ENCODE peak calls at places on chromosomes 12 and 14, in ten cellular contexts. One of them, this sample, is unnamed. For H3K27me3 and H3K36me3, the result is how much of the 10 kb centered on the place peaks cover.

GRCh38 chr12:69105101-69105613 is 134.2 kb upstream of the CPSF6 start:
- DNase-seq in body of pancreas: no peak
- DNase-seq in suprapubic skin: no peak
- DNase-seq in tibial nerve: no peak
- DNase-seq in uterus: no peak
- DNase-seq in heart left ventricle: no peak
- DNase-seq in spleen: no peak
- DNase-seq in HepG2: no peak
- DNase-seq in ovary: no peak
- DNase-seq in HCT116: no peak
- DNase-seq in this sample: no peak

GRCh38 chr14:34461334-34462131 is 507 bp downstream of the SPTSSA start:
- DNase-seq in body of pancreas: peak
- DNase-seq in suprapubic skin: peak
- DNase-seq in tibial nerve: peak
- DNase-seq in uterus: peak
- DNase-seq in heart left ventricle: peak
- DNase-seq in spleen: no peak
- DNase-seq in HepG2: peak
- DNase-seq in ovary: no peak
- DNase-seq in HCT116: peak
- DNase-seq in this sample: peak

GRCh38 chr14:104219731-104220224 is 81.4 kb downstream of the KIF26A start:
- DNase-seq in body of pancreas: no peak
- DNase-seq in suprapubic skin: peak
- DNase-seq in tibial nerve: no peak
- DNase-seq in uterus: no peak
- DNase-seq in heart left ventricle: no peak
- DNase-seq in spleen: peak
- DNase-seq in HepG2: no peak
- DNase-seq in ovary: no peak
- DNase-seq in HCT116: no peak
- DNase-seq in this sample: no peak

GRCh38 chr12:9761407-9761736 is 671 bp upstream of the CD69 start:
- DNase-seq in body of pancreas: no peak
- DNase-seq in suprapubic skin: no peak
- DNase-seq in tibial nerve: no peak
- DNase-seq in uterus: no peak
- DNase-seq in heart left ventricle: no peak
- DNase-seq in spleen: no peak
- DNase-seq in HepG2: no peak
- DNase-seq in ovary: no peak
- DNase-seq in HCT116: no peak
- DNase-seq in this sample: no peak

GRCh38 chr14:65312859-65313258 is 99.7 kb upstream of the FUT8 start:
- DNase-seq in body of pancreas: no peak
- DNase-seq in suprapubic skin: no peak
- DNase-seq in tibial nerve: no peak
- DNase-seq in uterus: no peak
- DNase-seq in heart left ventricle: no peak
- DNase-seq in spleen: no peak
- DNase-seq in HepG2: no peak
- DNase-seq in ovary: no peak
- DNase-seq in HCT116: no peak
- DNase-seq in this sample: no peak

GRCh38 chr12:57452181-57452936 is 2.7 kb upstream of the INHBE start:
- DNase-seq in body of pancreas: no peak
- DNase-seq in suprapubic skin: no peak
- DNase-seq in tibial nerve: no peak
- DNase-seq in uterus: no peak
- DNase-seq in heart left ventricle: peak
- DNase-seq in spleen: peak
- DNase-seq in HepG2: no peak
- DNase-seq in ovary: no peak
- DNase-seq in HCT116: no peak
- DNase-seq in this sample: no peak

GRCh38 chr14:62071029-62071428 is 308.8 kb downstream of the SNAPC1 start:
- DNase-seq in body of pancreas: no peak
- DNase-seq in suprapubic skin: no peak
- DNase-seq in tibial nerve: no peak
- DNase-seq in uterus: no peak
- DNase-seq in heart left ventricle: no peak
- DNase-seq in spleen: no peak
- DNase-seq in HepG2: no peak
- DNase-seq in ovary: no peak
- DNase-seq in HCT116: no peak
- DNase-seq in this sample: no peak

GRCh38 chr12:54853933-54854538 is at the start of gene MUCL1:
- DNase-seq in body of pancreas: peak
- DNase-seq in suprapubic skin: no peak
- DNase-seq in tibial nerve: peak
- DNase-seq in uterus: no peak
- DNase-seq in heart left ventricle: peak
- DNase-seq in spleen: no peak
- DNase-seq in HepG2: peak
- DNase-seq in ovary: no peak
- DNase-seq in HCT116: peak
- DNase-seq in this sample: peak

GRCh38 chr12:49518914-49519573 is 19.8 kb upstream of the KCNH3 start:
- DNase-seq in body of pancreas: no peak
- DNase-seq in suprapubic skin: no peak
- DNase-seq in tibial nerve: no peak
- DNase-seq in uterus: no peak
- DNase-seq in heart left ventricle: no peak
- DNase-seq in spleen: no peak
- DNase-seq in HepG2: no peak
- DNase-seq in ovary: no peak
- DNase-seq in HCT116: no peak
- DNase-seq in this sample: no peak

GRCh38 chr14:70692210-70692609 is 50.5 kb downstream of the TTC9 start:
- DNase-seq in body of pancreas: peak
- DNase-seq in suprapubic skin: no peak
- DNase-seq in tibial nerve: peak
- DNase-seq in uterus: no peak
- DNase-seq in heart left ventricle: no peak
- DNase-seq in spleen: no peak
- DNase-seq in HepG2: no peak
- DNase-seq in ovary: no peak
- DNase-seq in HCT116: no peak
- DNase-seq in this sample: no peak

GRCh38 chr12:47867496-47867941 is 37.3 kb downstream of the VDR start:
- DNase-seq in body of pancreas: no peak
- DNase-seq in suprapubic skin: no peak
- DNase-seq in tibial nerve: no peak
- DNase-seq in uterus: no peak
- DNase-seq in heart left ventricle: no peak
- DNase-seq in spleen: peak
- DNase-seq in HepG2: no peak
- DNase-seq in ovary: no peak
- DNase-seq in HCT116: no peak
- DNase-seq in this sample: no peak

GRCh38 chr14:94366146-94366887 is 22.1 kb downstream of the SERPINA1 start:
- DNase-seq in body of pancreas: no peak
- DNase-seq in suprapubic skin: peak
- DNase-seq in tibial nerve: no peak
- DNase-seq in uterus: no peak
- DNase-seq in heart left ventricle: no peak
- DNase-seq in spleen: no peak
- DNase-seq in HepG2: no peak
- DNase-seq in ovary: no peak
- DNase-seq in HCT116: no peak
- DNase-seq in this sample: no peak

GRCh38 chr14:94367347-94367746 is 21.1 kb downstream of the SERPINA1 start:
- DNase-seq in body of pancreas: no peak
- DNase-seq in suprapubic skin: peak
- DNase-seq in tibial nerve: no peak
- DNase-seq in uterus: no peak
- DNase-seq in heart left ventricle: no peak
- DNase-seq in spleen: no peak
- DNase-seq in HepG2: no peak
- DNase-seq in ovary: no peak
- DNase-seq in HCT116: no peak
- DNase-seq in this sample: no peak

GRCh38 chr14:94370524-94370910 is 17.9 kb downstream of the SERPINA1 start:
- DNase-seq in body of pancreas: no peak
- DNase-seq in suprapubic skin: peak
- DNase-seq in tibial nerve: no peak
- DNase-seq in uterus: no peak
- DNase-seq in heart left ventricle: no peak
- DNase-seq in spleen: no peak
- DNase-seq in HepG2: no peak
- DNase-seq in ovary: no peak
- DNase-seq in HCT116: no peak
- DNase-seq in this sample: no peak

GRCh38 chr14:94367896-94368590 is 20.4 kb downstream of the SERPINA1 start:
- DNase-seq in body of pancreas: no peak
- DNase-seq in suprapubic skin: peak
- DNase-seq in tibial nerve: no peak
- DNase-seq in uterus: no peak
- DNase-seq in heart left ventricle: no peak
- DNase-seq in spleen: no peak
- DNase-seq in HepG2: no peak
- DNase-seq in ovary: no peak
- DNase-seq in HCT116: no peak
- DNase-seq in this sample: no peak

GRCh38 chr14:94368956-94369355 is 19.4 kb downstream of the SERPINA1 start:
- DNase-seq in body of pancreas: no peak
- DNase-seq in suprapubic skin: peak
- DNase-seq in tibial nerve: no peak
- DNase-seq in uterus: no peak
- DNase-seq in heart left ventricle: no peak
- DNase-seq in spleen: no peak
- DNase-seq in HepG2: peak
- DNase-seq in ovary: no peak
- DNase-seq in HCT116: no peak
- DNase-seq in this sample: no peak
- H3K27me3 ChIP-seq in body of pancreas: under half
- H3K27me3 ChIP-seq in suprapubic skin: under half
- H3K27me3 ChIP-seq in tibial nerve: under half
- H3K27me3 ChIP-seq in uterus: under half
- H3K27me3 ChIP-seq in heart left ventricle: under half
- H3K27me3 ChIP-seq in spleen: under half
- H3K27me3 ChIP-seq in HepG2: under half
- H3K27me3 ChIP-seq in ovary: under half
- H3K27me3 ChIP-seq in HCT116: under half
- H3K27me3 ChIP-seq in this sample: under half

DNA sequence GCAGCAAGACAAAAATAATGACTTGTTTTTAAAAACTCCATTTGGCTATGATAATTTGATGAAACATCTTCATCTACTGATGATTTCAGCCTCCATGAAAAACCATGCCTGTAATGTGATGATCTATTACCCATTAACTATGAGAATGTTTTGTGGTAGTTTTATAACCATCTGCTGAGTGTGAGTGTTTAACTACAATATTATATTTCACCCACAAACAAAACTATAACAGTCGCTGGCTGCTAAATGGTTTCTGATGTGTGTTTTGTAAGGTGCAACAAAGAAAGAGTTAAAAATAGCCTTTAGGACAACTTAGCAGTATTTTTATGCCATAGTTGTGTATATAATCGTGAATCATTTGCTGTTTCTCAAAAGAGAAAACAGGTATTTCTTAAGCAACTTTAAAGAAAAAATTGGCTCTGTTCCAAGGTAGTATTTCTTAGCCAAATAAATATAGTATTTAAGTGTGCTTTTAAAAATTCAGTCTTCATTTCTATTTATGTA is 4.9 kb downstream of the PTHLH start:
- DNase-seq in body of pancreas: no peak
- DNase-seq in suprapubic skin: no peak
- DNase-seq in tibial nerve: no peak
- DNase-seq in uterus: no peak
- DNase-seq in heart left ventricle: no peak
- DNase-seq in spleen: no peak
- DNase-seq in HepG2: no peak
- DNase-seq in ovary: no peak
- DNase-seq in HCT116: no peak
- DNase-seq in this sample: no peak
- TF ChIP-seq POLR2A in body of pancreas: no peak
- TF ChIP-seq POLR2A in suprapubic skin: no peak
- TF ChIP-seq POLR2A in tibial nerve: no peak
- TF ChIP-seq POLR2A in uterus: no peak
- TF ChIP-seq POLR2A in heart left ventricle: no peak
- TF ChIP-seq POLR2A in spleen: no peak
- TF ChIP-seq POLR2A in HepG2: no peak
- TF ChIP-seq POLR2A in ovary: no peak
- TF ChIP-seq POLR2A in HCT116: no peak
- TF ChIP-seq POLR2A in this sample: no peak

GRCh38 chr12:6462234-6462995 is 8.1 kb downstream of the VAMP1 start:
- DNase-seq in body of pancreas: no peak
- DNase-seq in suprapubic skin: no peak
- DNase-seq in tibial nerve: no peak
- DNase-seq in uterus: no peak
- DNase-seq in heart left ventricle: no peak
- DNase-seq in spleen: no peak
- DNase-seq in HepG2: no peak
- DNase-seq in ovary: no peak
- DNase-seq in HCT116: no peak
- DNase-seq in this sample: no peak
- H3K36me3 ChIP-seq in body of pancreas: under half
- H3K36me3 ChIP-seq in suprapubic skin: half or more
- H3K36me3 ChIP-seq in tibial nerve: half or more
- H3K36me3 ChIP-seq in uterus: under half
- H3K36me3 ChIP-seq in heart left ventricle: half or more
- H3K36me3 ChIP-seq in spleen: half or more
- H3K36me3 ChIP-seq in HepG2: under half
- H3K36me3 ChIP-seq in ovary: under half
- H3K36me3 ChIP-seq in HCT116: under half
- H3K36me3 ChIP-seq in this sample: under half

GRCh38 chr14:30874999-30875787 is 834 bp downstream of the COCH start:
- DNase-seq in body of pancreas: no peak
- DNase-seq in suprapubic skin: no peak
- DNase-seq in tibial nerve: no peak
- DNase-seq in uterus: no peak
- DNase-seq in heart left ventricle: no peak
- DNase-seq in spleen: peak
- DNase-seq in HepG2: no peak
- DNase-seq in ovary: no peak
- DNase-seq in HCT116: no peak
- DNase-seq in this sample: no peak

GRCh38 chr14:30875788-30876053 is 1.4 kb downstream of the COCH start:
- DNase-seq in body of pancreas: no peak
- DNase-seq in suprapubic skin: no peak
- DNase-seq in tibial nerve: no peak
- DNase-seq in uterus: no peak
- DNase-seq in heart left ventricle: no peak
- DNase-seq in spleen: no peak
- DNase-seq in HepG2: no peak
- DNase-seq in ovary: no peak
- DNase-seq in HCT116: no peak
- DNase-seq in this sample: no peak

GRCh38 chr14:30874120-30874998 is at the start of gene COCH:
- DNase-seq in body of pancreas: peak
- DNase-seq in suprapubic skin: no peak
- DNase-seq in tibial nerve: no peak
- DNase-seq in uterus: no peak
- DNase-seq in heart left ventricle: peak
- DNase-seq in spleen: peak
- DNase-seq in HepG2: peak
- DNase-seq in ovary: peak
- DNase-seq in HCT116: peak
- DNase-seq in this sample: no peak

GRCh38 chr14:30873308-30874119 is 845 bp upstream of the COCH start:
- DNase-seq in body of pancreas: no peak
- DNase-seq in suprapubic skin: no peak
- DNase-seq in tibial nerve: no peak
- DNase-seq in uterus: no peak
- DNase-seq in heart left ventricle: no peak
- DNase-seq in spleen: no peak
- DNase-seq in HepG2: no peak
- DNase-seq in ovary: no peak
- DNase-seq in HCT116: no peak
- DNase-seq in this sample: no peak

GRCh38 chr14:30876692-30877091 is 2.3 kb downstream of the COCH start:
- DNase-seq in body of pancreas: no peak
- DNase-seq in suprapubic skin: no peak
- DNase-seq in tibial nerve: no peak
- DNase-seq in uterus: no peak
- DNase-seq in heart left ventricle: no peak
- DNase-seq in spleen: no peak
- DNase-seq in HepG2: no peak
- DNase-seq in ovary: no peak
- DNase-seq in HCT116: no peak
- DNase-seq in this sample: no peak
- H3K27me3 ChIP-seq in body of pancreas: under half
- H3K27me3 ChIP-seq in suprapubic skin: under half
- H3K27me3 ChIP-seq in tibial nerve: under half
- H3K27me3 ChIP-seq in uterus: under half
- H3K27me3 ChIP-seq in heart left ventricle: under half
- H3K27me3 ChIP-seq in spleen: under half
- H3K27me3 ChIP-seq in HepG2: under half
- H3K27me3 ChIP-seq in ovary: under half
- H3K27me3 ChIP-seq in HCT116: under half
- H3K27me3 ChIP-seq in this sample: under half